ENCODE peak calls at places on chromosomes 2 and 18, in nine cellular contexts. J is tibial artery; I is CD4-positive, alpha-beta T cell; S is heart right ventricle; X is choroid plexus epithelial cell; M is hepatocyte; E is endothelial cell; Z is cardiac muscle cell; G is progenitor cell of endocrine pancreas. F is an unnamed sample.

GRCh38 chr2:147331790-147332419 is 512.9 kb upstream of the ACVR2A start:
- DNase-seq in J (no peak), I (peak), S (no peak), X (peak), M (peak), E (peak), Z (peak), G (no peak), F (no peak)

GRCh38 chr2:233414777-233415570 is 60.7 kb downstream of the DGKD start:
- DNase-seq in J (peak), I (peak), S (no peak), X (no peak), M (no peak), E (no peak), Z (no peak), G (no peak), F (peak)

GRCh38 chr2:26347286-26347865 is 787 bp upstream of the ADGRF3 start:
- DNase-seq in J (no peak), I (no peak), S (no peak), X (peak), M (peak), E (no peak), Z (no peak), G (no peak), F (no peak)

GRCh38 chr2:171923206-171923605 is 945 bp downstream of the HAT1 start:
- DNase-seq in J (no peak), I (no peak), S (no peak), X (peak), M (peak), E (no peak), Z (no peak), G (no peak), F (no peak)

GRCh38 chr2:195404650-195405049 is 252.4 kb upstream of the SLC39A10 start:
- DNase-seq in J (no peak), I (peak), S (no peak), X (no peak), M (no peak), E (no peak), Z (peak), G (no peak), F (no peak)

GRCh38 chr2:96136123-96136720 is 2.1 kb downstream of the ASTL start:
- DNase-seq in J (no peak), I (no peak), S (no peak), X (no peak), M (no peak), E (no peak), Z (no peak), G (no peak), F (no peak)

GRCh38 chr2:207394812-207395534 is 134.8 kb upstream of the CREB1 start:
- DNase-seq in J (no peak), I (no peak), S (no peak), X (peak), M (peak), E (no peak), Z (peak), G (no peak), F (no peak)

GRCh38 chr2:3563521-3563976 is 5.4 kb upstream of the RNASEH1 start:
- DNase-seq in J (no peak), I (no peak), S (no peak), X (no peak), M (no peak), E (no peak), Z (no peak), G (no peak), F (no peak)

GRCh38 chr2:20509301-20509765 is 62.5 kb downstream of the RHOB start:
- DNase-seq in J (no peak), I (no peak), S (no peak), X (no peak), M (no peak), E (no peak), Z (no peak), G (no peak), F (no peak)

GRCh38 chr2:181106789-181107418 is 126.5 kb downstream of the UBE2E3 start:
- DNase-seq in J (no peak), I (no peak), S (no peak), X (peak), M (peak), E (no peak), Z (no peak), G (no peak), F (no peak)

GRCh38 chr18:3529597-3529996 is 79.6 kb downstream of the TGIF1 start:
- DNase-seq in J (no peak), I (no peak), S (no peak), X (peak), M (no peak), E (no peak), Z (no peak), G (no peak), F (no peak)

GRCh38 chr2:11134349-11134748 is 20.9 kb upstream of the SLC66A3 start:
- DNase-seq in J (no peak), I (no peak), S (no peak), X (no peak), M (no peak), E (no peak), Z (no peak), G (no peak), F (no peak)

GRCh38 chr18:50706199-50706598 is 113.6 kb downstream of the MRO start:
- DNase-seq in J (no peak), I (no peak), S (no peak), X (no peak), M (no peak), E (no peak), Z (no peak), G (no peak), F (no peak)

GRCh38 chr2:70396589-70396988 is 94.7 kb upstream of the FAM136A start:
- DNase-seq in J (no peak), I (no peak), S (no peak), X (no peak), M (no peak), E (no peak), Z (no peak), G (no peak), F (no peak)

GRCh38 chr18:9631814-9632496 is 17.6 kb upstream of the PPP4R1 start:
- DNase-seq in J (no peak), I (no peak), S (no peak), X (peak), M (no peak), E (no peak), Z (no peak), G (no peak), F (no peak)

GRCh38 chr2:10086950-10087349 is 6.7 kb upstream of the CYS1 start:
- DNase-seq in J (no peak), I (no peak), S (no peak), X (no peak), M (no peak), E (no peak), Z (no peak), G (no peak), F (no peak)
- TF ChIP-seq CTCF in J (no peak), I (no peak), S (no peak), X (no peak), M (no peak), E (no peak), Z (no peak), G (no peak), F (no peak)

DNA sequence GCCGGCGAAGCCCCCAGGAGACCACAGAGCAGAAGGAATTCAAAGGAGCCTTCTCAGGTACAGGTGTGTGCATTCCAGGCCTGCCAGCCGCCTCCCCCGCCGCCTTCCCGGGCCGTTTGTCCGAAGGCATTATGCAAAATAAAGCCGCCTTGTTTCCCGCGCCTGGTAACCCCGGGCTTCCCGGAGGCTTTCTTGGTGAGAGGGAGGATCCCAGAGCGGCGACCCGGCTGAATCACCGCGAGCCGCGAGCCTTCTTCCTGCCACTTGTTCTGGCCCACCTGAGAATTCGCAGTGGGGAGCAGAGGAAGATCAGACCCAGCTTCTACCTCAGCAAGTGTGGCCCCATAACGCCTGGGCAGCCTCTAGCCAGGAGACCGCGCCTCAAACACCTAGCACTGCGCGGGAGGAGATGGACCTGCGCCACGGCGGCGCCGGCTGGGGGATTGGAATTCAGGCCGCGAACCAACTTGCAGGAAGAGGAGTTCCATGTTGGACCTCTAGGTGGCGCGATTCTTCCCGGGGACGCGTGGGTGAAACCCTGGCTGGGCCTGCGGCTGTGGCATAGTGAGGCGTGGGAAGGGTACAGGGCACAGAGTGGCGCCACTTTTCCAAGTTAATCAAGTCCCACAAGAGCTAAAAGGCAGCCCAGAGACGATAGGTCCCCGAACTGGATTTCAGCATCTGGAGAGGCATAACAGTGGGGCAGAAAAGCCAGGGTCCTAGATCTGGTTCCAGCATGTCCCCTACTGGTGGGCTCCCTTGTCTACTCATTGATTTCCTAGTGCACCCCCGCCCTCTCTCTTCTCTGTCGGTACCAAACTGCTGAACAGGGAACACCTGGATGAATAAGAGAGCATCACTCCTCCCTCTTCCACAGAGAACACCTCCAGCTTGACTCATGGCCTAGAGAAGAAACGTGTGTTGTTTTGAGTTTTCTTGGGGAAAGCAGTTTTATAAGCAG is 101.6 kb downstream of the FOXI3 start:
- DNase-seq in J (no peak), I (peak), S (peak), X (peak), M (peak), E (peak), Z (peak), G (peak), F (peak)
- TF ChIP-seq CTCF in J (peak), I (peak), S (peak), X (peak), M (peak), E (peak), Z (peak), G (peak), F (peak)

GRCh38 chr2:212147921-212148513 is 390.6 kb downstream of the ERBB4 start:
- DNase-seq in J (no peak), I (no peak), S (no peak), X (peak), M (peak), E (no peak), Z (peak), G (no peak), F (no peak)
- TF ChIP-seq CTCF in J (no peak), I (no peak), S (peak), X (peak), M (peak), E (peak), Z (peak), G (peak), F (peak)

GRCh38 chr2:232315049-232315922 is 63.3 kb upstream of the ALPP start:
- DNase-seq in J (peak), I (peak), S (no peak), X (peak), M (no peak), E (no peak), Z (no peak), G (no peak), F (no peak)
- TF ChIP-seq CTCF in J (peak), I (peak), S (peak), X (no peak), M (no peak), E (no peak), Z (peak), G (no peak), F (no peak)

DNA sequence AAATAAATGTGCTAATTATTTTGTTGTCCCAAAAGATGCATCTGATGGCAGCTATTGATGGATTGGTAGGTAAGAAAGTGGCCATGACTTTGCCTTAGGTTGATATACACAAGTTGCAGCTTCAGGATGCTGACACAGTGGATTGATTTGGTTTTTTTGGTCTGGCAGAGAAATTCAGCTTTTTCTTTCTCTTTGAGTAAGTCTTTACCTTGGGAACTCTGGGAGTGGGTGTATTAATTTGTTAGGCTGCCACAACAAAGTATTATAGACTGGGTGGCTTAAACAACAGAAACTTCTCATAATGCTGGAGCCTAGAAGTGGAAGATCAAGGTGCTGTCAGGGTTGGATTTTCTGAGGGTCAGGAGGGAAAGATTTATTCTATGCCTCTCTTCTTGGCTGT is 19.8 kb upstream of the ICOS start:
- DNase-seq in J (no peak), I (no peak), S (no peak), X (no peak), M (no peak), E (no peak), Z (no peak), G (no peak), F (no peak)
- TF ChIP-seq CTCF in J (no peak), I (no peak), S (no peak), X (no peak), M (no peak), E (no peak), Z (no peak), G (no peak), F (no peak)

GRCh38 chr2:64609229-64609994 is 44.3 kb downstream of the SERTAD2 start:
- DNase-seq in J (peak), I (peak), S (peak), X (peak), M (peak), E (peak), Z (peak), G (peak), F (no peak)
- TF ChIP-seq CTCF in J (peak), I (no peak), S (peak), X (peak), M (peak), E (peak), Z (no peak), G (peak), F (peak)

DNA sequence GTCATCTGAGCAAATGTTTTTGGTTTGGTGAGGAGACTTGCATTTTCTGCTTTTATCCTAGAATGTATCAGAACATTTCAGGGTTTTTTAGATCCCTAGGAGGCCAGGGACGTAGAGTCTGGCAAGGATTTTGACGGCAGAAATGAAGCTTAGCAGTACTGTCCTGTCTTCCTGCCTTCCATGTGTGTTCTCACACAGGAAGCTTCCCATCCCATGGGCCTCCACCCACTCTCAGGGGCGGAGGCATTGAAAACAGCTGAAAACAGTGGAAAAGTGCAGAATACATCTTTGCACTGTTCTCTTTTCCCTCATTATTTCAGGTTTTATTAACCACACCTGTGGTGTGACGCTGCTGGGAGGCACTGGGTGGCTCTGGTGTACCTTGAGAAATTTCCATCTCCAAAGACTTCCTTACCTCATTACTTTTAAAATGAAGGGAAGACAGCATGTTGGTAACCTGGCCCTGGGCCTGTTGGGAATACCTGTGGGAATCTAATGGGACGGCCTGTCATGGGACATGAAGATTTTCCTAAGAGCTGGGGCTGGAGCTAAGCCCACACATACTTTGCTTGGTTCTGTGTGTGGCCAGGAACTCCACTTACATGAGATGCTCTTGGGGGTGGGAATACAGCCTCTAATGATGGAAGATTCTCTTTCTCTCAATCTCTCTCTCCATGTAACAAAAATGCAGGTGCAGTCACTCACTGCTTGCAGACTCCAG is 20.5 kb downstream of the PCARE start:
- DNase-seq in J (peak), I (no peak), S (no peak), X (peak), M (no peak), E (no peak), Z (no peak), G (no peak), F (no peak)
- TF ChIP-seq CTCF in J (no peak), I (no peak), S (no peak), X (peak), M (peak), E (no peak), Z (peak), G (no peak), F (no peak)

GRCh38 chr2:217988840-217989204 is 14.0 kb downstream of the TNS1 start:
- DNase-seq in J (no peak), I (no peak), S (no peak), X (no peak), M (no peak), E (no peak), Z (no peak), G (no peak), F (no peak)
- TF ChIP-seq CTCF in J (no peak), I (peak), S (peak), X (no peak), M (no peak), E (peak), Z (no peak), G (no peak), F (no peak)

DNA sequence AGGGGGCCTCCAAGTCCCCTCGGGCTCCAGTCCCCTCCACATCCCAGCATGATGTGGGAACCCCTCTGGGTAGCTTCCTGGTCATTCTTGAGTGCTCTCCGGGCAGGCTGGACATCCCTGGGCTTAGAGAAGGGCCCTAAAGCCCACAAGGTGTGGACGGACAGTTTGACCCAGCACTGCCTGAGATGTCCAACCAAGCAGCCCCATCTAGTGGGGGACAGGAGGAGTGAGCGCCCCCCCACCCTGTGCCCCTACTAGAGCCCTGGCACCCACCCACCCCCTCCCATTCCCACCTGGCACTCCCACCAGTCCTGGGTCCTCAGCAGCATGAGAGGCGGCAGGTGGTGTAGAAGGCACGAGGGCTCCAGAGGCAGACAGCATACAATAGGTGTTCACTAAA is 45.9 kb downstream of the CYP27C1 start:
- DNase-seq in J (no peak), I (no peak), S (no peak), X (peak), M (peak), E (peak), Z (no peak), G (no peak), F (no peak)
- TF ChIP-seq CTCF in J (no peak), I (no peak), S (no peak), X (peak), M (peak), E (peak), Z (peak), G (peak), F (peak)